ENCODE peak calls at places on chromosomes 2 and 18, in eight cellular contexts. O, R, D, N, F, V, M and H are unnamed samples.
A peak's percentile ranks its signal among the peaks of the same experiment; 100 is the strongest.

GRCh38 chr18:75201273-75201898 is 7.6 kb downstream of the PTGR3 start:
- DNase-seq in O (peak; percentile 41), N (no peak), V (no peak), R (no peak), D (no peak), M (no peak), F (peak; percentile 74), H (no peak)

GRCh38 chr2:39728941-39729351 is 50.1 kb downstream of the THUMPD2 start:
- DNase-seq in V (peak; percentile 54), D (peak; percentile 57), N (peak; percentile 57), F (no peak), R (no peak), O (peak; percentile 54), M (no peak), H (peak; percentile 25)

GRCh38 chr2:164314148-164314547 is 307.1 kb downstream of the GRB14 start:
- DNase-seq in M (no peak), N (peak; percentile 14), R (no peak), O (no peak), D (no peak), F (no peak), V (no peak), H (no peak)

GRCh38 chr2:76870011-76870410 is 652.2 kb downstream of the LRRTM4 start:
- DNase-seq in F (no peak), N (no peak), M (no peak), O (no peak), V (no peak), D (no peak), R (no peak), H (no peak)

GRCh38 chr2:183149489-183149888 is 25.2 kb downstream of the NUP35 start:
- DNase-seq in O (no peak), M (no peak), R (no peak), N (no peak), D (peak; percentile 76), V (no peak), F (no peak), H (no peak)

GRCh38 chr2:241859017-241859435 is 332 bp upstream of the PDCD1 start:
- DNase-seq in F (no peak), D (no peak), N (no peak), M (no peak), O (no peak), V (no peak), R (no peak), H (no peak)

GRCh38 chr2:110999626-111000025 is 121.1 kb upstream of the BCL2L11 start:
- DNase-seq in O (no peak), F (no peak), M (no peak), D (no peak), R (no peak), N (no peak), V (no peak), H (no peak)

GRCh38 chr2:101696272-101697123 is 1.0 kb upstream of the MAP4K4 start:
- DNase-seq in F (peak; percentile 25), N (peak; percentile 51), V (peak; percentile 47), D (peak; percentile 37), R (no peak), O (peak; percentile 23), M (peak; percentile 42), H (no peak)

GRCh38 chr18:44579028-44579692 is 101.5 kb upstream of the SETBP1 start:
- DNase-seq in O (peak; percentile 52), D (no peak), V (no peak), F (no peak), M (no peak), R (no peak), N (peak; percentile 34), H (peak; percentile 13)

GRCh38 chr2:40886100-40886499 is 434.2 kb upstream of the SLC8A1 start:
- DNase-seq in O (no peak), D (no peak), V (no peak), N (no peak), R (no peak), F (no peak), M (no peak), H (no peak)

GRCh38 chr2:219507555-219508443 is 6.5 kb upstream of the ASIC4 start:
- DNase-seq in R (no peak), F (no peak), V (no peak), D (no peak), N (no peak), M (no peak), O (no peak), H (no peak)

GRCh38 chr18:56516769-56517168 is 121.6 kb downstream of the TXNL1 start:
- DNase-seq in R (no peak), N (peak; percentile 14), O (no peak), M (no peak), V (no peak), D (peak; percentile 74), F (no peak), H (no peak)

GRCh38 chr2:171334946-171335345 is 98.8 kb downstream of the METTL8 start:
- DNase-seq in N (no peak), F (no peak), M (no peak), D (no peak), V (no peak), O (no peak), R (no peak), H (no peak)

GRCh38 chr2:230008708-230009066 is 60.0 kb downstream of the SLC16A14 start:
- DNase-seq in V (no peak), N (no peak), R (no peak), O (no peak), D (no peak), F (no peak), M (no peak), H (no peak)

GRCh38 chr2:171553236-171553635 is 31.0 kb downstream of the CYBRD1 start:
- DNase-seq in F (no peak), V (no peak), N (no peak), M (no peak), O (no peak), R (no peak), D (no peak), H (no peak)

GRCh38 chr2:128686881-128687550 is 368.3 kb upstream of the HS6ST1 start:
- DNase-seq in D (peak; percentile 4), F (no peak), N (no peak), M (no peak), O (no peak), V (no peak), R (no peak), H (no peak)

GRCh38 chr2:134189009-134189717 is 64.7 kb upstream of the MGAT5 start:
- DNase-seq in R (no peak), M (no peak), O (peak; percentile 9), N (peak; percentile 93), V (no peak), F (no peak), D (peak; percentile 75), H (no peak)